ENCODE peak calls at places on chromosome 16, in four cellular contexts. T is tibial nerve; P is CD4-positive, CD25-positive, alpha-beta regulatory T cell; V is heart right ventricle. X is an unnamed sample.

GRCh38 chr16:68275611-68276191 is 11.4 kb downstream of the SLC7A6 start:
- DNase-seq in T (no peak), P (peak; percentile 80), V (no peak), X (peak; percentile 76)

GRCh38 chr16:85173077-85173980 is 61.1 kb upstream of the CIBAR2 start:
- DNase-seq in T (no peak), P (no peak), V (no peak), X (no peak)

GRCh38 chr16:49491736-49492089 is 118.1 kb downstream of the C16orf78 start:
- DNase-seq in T (peak; percentile 21), P (no peak), V (peak; percentile 50), X (no peak)

GRCh38 chr16:61820398-61820797 is 215.8 kb downstream of the CDH8 start:
- DNase-seq in T (no peak), P (no peak), V (no peak), X (no peak)

GRCh38 chr16:47578573-47578972 is 117.4 kb downstream of the PHKB start:
- DNase-seq in T (no peak), P (no peak), V (no peak), X (no peak)

GRCh38 chr16:24853830-24854229 is 8.1 kb downstream of the SLC5A11 start:
- DNase-seq in T (no peak), P (no peak), V (peak; percentile 26), X (no peak)

GRCh38 chr16:15033309-15033707 is 22.6 kb downstream of the NTAN1 start:
- DNase-seq in T (no peak), P (no peak), V (peak; percentile 41), X (no peak)

GRCh38 chr16:2035431-2036199 is 8.9 kb downstream of the NHERF2 start:
- DNase-seq in T (peak; percentile 64), P (no peak), V (peak; percentile 74), X (no peak)

GRCh38 chr16:15487336-15488284 is 53.2 kb downstream of the BMERB1 start:
- DNase-seq in T (no peak), P (no peak), V (no peak), X (no peak)

GRCh38 chr16:50126183-50126582 is 26.9 kb upstream of the TENT4B start:
- DNase-seq in T (no peak), P (no peak), V (no peak), X (no peak)

GRCh38 chr16:77762260-77762659 is 26.1 kb upstream of the VAT1L start:
- DNase-seq in T (no peak), P (no peak), V (no peak), X (no peak)

GRCh38 chr16:89154390-89155183 is 17.0 kb upstream of the CDH15 start:
- DNase-seq in T (no peak), P (no peak), V (no peak), X (no peak)

GRCh38 chr16:48347980-48348379 is 37.2 kb downstream of the SIAH1 start:
- DNase-seq in T (no peak), P (no peak), V (no peak), X (no peak)

GRCh38 chr16:85944572-85945423 is 45.8 kb downstream of the IRF8 start:
- DNase-seq in T (no peak), P (no peak), V (no peak), X (no peak)

GRCh38 chr16:3328643-3329042 is 23.3 kb downstream of the ZNF75A start:
- DNase-seq in T (no peak), P (no peak), V (no peak), X (no peak)

GRCh38 chr16:89123831-89124100 is 30.1 kb downstream of the ACSF3 start:
- DNase-seq in T (no peak), P (no peak), V (peak; percentile 2), X (no peak)

GRCh38 chr16:66322174-66322573 is 44.3 kb upstream of the CDH5 start:
- DNase-seq in T (no peak), P (no peak), V (no peak), X (no peak)

GRCh38 chr16:29819506-29819905 is 756 bp upstream of the MVP start:
- DNase-seq in T (no peak), P (no peak), V (no peak), X (no peak)

GRCh38 chr16:56363181-56363716 is 62.1 kb downstream of the AMFR start:
- DNase-seq in T (no peak), P (no peak), V (no peak), X (no peak)

GRCh38 chr16:76985362-76985761 is 205.6 kb upstream of the MON1B start:
- DNase-seq in T (no peak), P (no peak), V (no peak), X (no peak)

GRCh38 chr16:1063728-1064127 is 8.8 kb upstream of the SSTR5 start:
- DNase-seq in T (no peak), P (no peak), V (no peak), X (no peak)

GRCh38 chr16:80167657-80168056 is 373.1 kb upstream of the DYNLRB2 start:
- DNase-seq in T (no peak), P (no peak), V (no peak), X (no peak)

GRCh38 chr16:555528-556478 is 4.4 kb upstream of the PRR35 start:
- DNase-seq in T (no peak), P (no peak), V (no peak), X (no peak)

GRCh38 chr16:86553356-86553755 is 1.7 kb downstream of the MTHFSD start:
- DNase-seq in T (no peak), P (no peak), V (no peak), X (no peak)

GRCh38 chr16:67942200-67942509 is 1.8 kb downstream of the LCAT start:
- DNase-seq in T (no peak), P (peak; percentile 50), V (no peak), X (peak; percentile 32)

GRCh38 chr16:30659507-30660423 is 1.5 kb downstream of the FBRS start:
- DNase-seq in T (no peak), P (peak; percentile 58), V (peak; percentile 48), X (peak; percentile 32)

GRCh38 chr16:10862432-10862831 is 14.6 kb upstream of the CIITA start:
- DNase-seq in T (peak; percentile 64), P (no peak), V (no peak), X (no peak)

GRCh38 chr16:10859020-10859419 is 18.0 kb upstream of the CIITA start:
- DNase-seq in T (no peak), P (no peak), V (no peak), X (no peak)

GRCh38 chr16:10858203-10858602 is 18.8 kb upstream of the CIITA start:
- DNase-seq in T (no peak), P (no peak), V (no peak), X (no peak)

GRCh38 chr16:10856042-10856441 is 21.0 kb upstream of the CIITA start:
- DNase-seq in T (no peak), P (no peak), V (no peak), X (no peak)

GRCh38 chr16:10859650-10860049 is 17.4 kb upstream of the CIITA start:
- DNase-seq in T (no peak), P (no peak), V (no peak), X (no peak)
- H3K27ac ChIP-seq in T (no peak overlapping the region), P (no peak overlapping the region), V (no peak overlapping the region), X (no peak overlapping the region)

GRCh38 chr16:28498666-28499065 is 4.2 kb downstream of the APOBR start:
- DNase-seq in T (no peak), P (no peak), V (no peak), X (no peak)
- H3K4me3 ChIP-seq in T (no peak overlapping the region), P (no peak overlapping the region), V (no peak overlapping the region), X (no peak overlapping the region)

GRCh38 chr16:31888735-31889134 is 15.1 kb downstream of the ZNF267 start:
- DNase-seq in T (no peak), P (no peak), V (no peak), X (no peak)

GRCh38 chr16:31880322-31880979 is 6.8 kb downstream of the ZNF267 start:
- DNase-seq in T (no peak), P (peak; percentile 40), V (no peak), X (peak; percentile 32)

GRCh38 chr16:31886227-31886626 is 12.6 kb downstream of the ZNF267 start:
- DNase-seq in T (no peak), P (no peak), V (no peak), X (no peak)
- H3K9me3 ChIP-seq in T (peaks cover 6% of the 10 kb centered on the region), P (peaks cover 61% of the 10 kb centered on the region), V (no peaks in the 10 kb centered on the region), X (no peaks in the 10 kb centered on the region)

GRCh38 chr16:53305743-53306142 is 128.5 kb upstream of the RBL2 start:
- DNase-seq in T (no peak), P (no peak), V (no peak), X (no peak)
- H3K27ac ChIP-seq in T (no peak overlapping the region), P (no peak overlapping the region), V (no peak overlapping the region), X (no peak overlapping the region)

GRCh38 chr16:28289939-28290862 is 2.1 kb upstream of the SBK1 start:
- DNase-seq in T (no peak), P (no peak), V (no peak), X (no peak)
- H3K4me3 ChIP-seq in T (no peak overlapping the region), P (no peak overlapping the region), V (no peak overlapping the region), X (no peak overlapping the region)

DNA sequence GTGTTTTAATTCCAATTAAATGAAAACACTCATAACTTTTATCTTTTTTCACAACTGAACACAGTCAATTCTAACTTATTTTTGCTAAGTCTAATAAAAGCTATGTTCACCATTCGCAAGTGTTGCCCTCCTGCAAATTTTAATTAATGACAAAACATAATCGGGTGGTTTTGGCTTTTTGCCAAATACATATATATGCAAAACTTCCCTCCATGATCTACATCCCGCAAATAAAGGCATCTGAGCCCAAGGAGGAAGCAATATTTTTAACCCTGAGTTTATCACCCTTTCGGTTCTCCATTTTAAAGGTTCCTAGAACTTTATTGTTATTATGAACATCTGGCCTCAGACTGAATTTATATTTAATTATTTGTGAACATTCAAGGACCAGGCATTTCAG is 507.9 kb downstream of the CDH13 start:
- DNase-seq in T (no peak), P (no peak), V (no peak), X (no peak)
- H3K9me3 ChIP-seq in T (no peaks in the 10 kb centered on the region), P (no peaks in the 10 kb centered on the region), V (no peaks in the 10 kb centered on the region), X (no peaks in the 10 kb centered on the region)

GRCh38 chr16:23274968-23275367 is 27.1 kb upstream of the SCNN1B start:
- DNase-seq in T (no peak), P (no peak), V (no peak), X (no peak)
- H3K27ac ChIP-seq in T (no peak overlapping the region), P (no peak overlapping the region), V (no peak overlapping the region), X (no peak overlapping the region)

DNA sequence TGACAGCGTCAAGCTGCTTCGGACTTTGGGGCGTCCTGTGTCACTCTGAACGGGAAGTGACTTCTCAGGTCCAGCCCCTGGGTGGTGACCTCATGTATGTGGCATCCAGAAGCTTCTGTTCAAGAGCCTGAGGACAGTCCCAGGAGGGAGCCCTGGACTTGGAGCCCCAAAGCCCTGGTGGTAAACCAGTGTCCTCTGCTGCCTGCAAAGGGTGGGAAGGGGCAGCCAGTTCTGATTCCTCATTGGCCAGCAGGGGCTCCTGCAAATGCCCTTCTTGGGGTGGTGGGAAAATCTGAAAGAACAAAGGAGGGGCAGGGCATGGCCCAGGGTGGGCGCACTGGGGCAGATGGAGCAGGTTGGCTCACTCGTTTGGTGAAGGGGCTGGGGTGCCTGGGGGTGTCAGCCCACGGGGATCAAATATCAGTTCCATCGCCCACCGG is 1.6 kb downstream of the OSGIN1 start:
- DNase-seq in T (peak; percentile 22), P (no peak), V (no peak), X (no peak)
- H3K4me3 ChIP-seq in T (peak overlapping the region; percentile 54), P (no peak overlapping the region), V (peak overlapping the region; percentile 64), X (no peak overlapping the region)

DNA sequence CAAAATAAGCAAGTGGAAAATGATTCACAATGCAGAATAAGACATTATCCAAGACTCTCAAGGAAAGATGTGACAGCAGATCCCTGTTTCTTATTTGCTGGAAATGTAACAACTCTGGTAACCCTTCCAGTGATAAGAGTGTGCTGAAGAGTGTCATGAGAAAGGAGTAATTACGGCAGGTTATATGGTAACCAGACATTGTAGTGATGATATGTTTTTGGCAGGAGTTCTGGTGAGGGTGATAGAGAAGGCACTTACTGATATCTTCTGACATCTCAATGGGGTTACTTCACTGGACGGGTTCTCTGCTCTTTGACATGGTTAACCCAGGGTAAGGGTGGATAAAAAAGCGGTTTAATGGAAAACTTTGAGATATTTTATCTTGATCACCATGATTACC is 1270.9 kb downstream of the CDH11 start:
- DNase-seq in T (no peak), P (no peak), V (no peak), X (no peak)
- H3K9me3 ChIP-seq in T (no peaks in the 10 kb centered on the region), P (peaks cover 9% of the 10 kb centered on the region), V (no peaks in the 10 kb centered on the region), X (no peaks in the 10 kb centered on the region)